ENCODE peak calls at places on chromosome 14, in ten cellular contexts. U, V, K, X, D, S, Q, L, A and H are unnamed samples.

GRCh38 chr14:63343878-63344277 is 25.1 kb upstream of the GPHB5 start:
- DNase-seq in U (no peak), V (no peak), K (no peak), X (no peak), D (no peak), S (no peak), Q (no peak), L (no peak), A (no peak), H (no peak)

GRCh38 chr14:72558721-72559120 is 335.2 kb downstream of the DPF3 start:
- DNase-seq in U (no peak), V (no peak), K (no peak), X (no peak), D (no peak), S (peak), Q (peak), L (no peak), A (no peak), H (no peak)

GRCh38 chr14:57390806-57391562 is 598 bp downstream of the NAA30 start:
- DNase-seq in U (peak), V (no peak), K (no peak), X (no peak), D (peak), S (no peak), Q (peak), L (no peak), A (peak), H (peak)

GRCh38 chr14:32428149-32428548 is 99.1 kb downstream of the AKAP6 start:
- DNase-seq in U (no peak), V (no peak), K (no peak), X (no peak), D (no peak), S (no peak), Q (no peak), L (no peak), A (no peak), H (no peak)

GRCh38 chr14:36233217-36233616 is 56.7 kb upstream of the PTCSC3 start:
- DNase-seq in U (no peak), V (no peak), K (no peak), X (no peak), D (no peak), S (no peak), Q (no peak), L (no peak), A (no peak), H (no peak)

GRCh38 chr14:77204457-77204796 is 22.8 kb downstream of the TMEM63C start:
- DNase-seq in U (no peak), V (no peak), K (no peak), X (no peak), D (no peak), S (peak), Q (no peak), L (no peak), A (no peak), H (no peak)

GRCh38 chr14:76955575-76956252 is 72.8 kb downstream of the IRF2BPL start:
- DNase-seq in U (peak), V (peak), K (peak), X (peak), D (peak), S (peak), Q (peak), L (no peak), A (no peak), H (peak)

GRCh38 chr14:65832431-65833253 is 420.1 kb downstream of the FUT8 start:
- DNase-seq in U (no peak), V (no peak), K (no peak), X (no peak), D (no peak), S (peak), Q (peak), L (no peak), A (no peak), H (no peak)

GRCh38 chr14:91975763-91976162 is 28.3 kb upstream of the FBLN5 start:
- DNase-seq in U (no peak), V (no peak), K (no peak), X (no peak), D (no peak), S (no peak), Q (no peak), L (no peak), A (no peak), H (no peak)

GRCh38 chr14:64507376-64508156 is 3.0 kb downstream of the ZBTB1 start:
- DNase-seq in U (peak), V (no peak), K (no peak), X (no peak), D (no peak), S (peak), Q (no peak), L (no peak), A (no peak), H (peak)

GRCh38 chr14:75578099-75578785 is at the start of gene FLVCR2:
- DNase-seq in U (peak), V (peak), K (no peak), X (peak), D (peak), S (peak), Q (peak), L (no peak), A (peak), H (peak)